ENCODE peak calls at places on chromosome 6, in eight cellular contexts. One of them, this sample, is unnamed.

GRCh38 chr6:147167576-147168461 is 36.4 kb upstream of the STXBP5 start:
- DNase-seq in cardiac muscle cell: no peak
- DNase-seq in cardiac fibroblast: peak; percentile 45
- DNase-seq in progenitor cell of endocrine pancreas: no peak
- DNase-seq in transverse colon: no peak
- DNase-seq in AG10803: no peak
- DNase-seq in type B pancreatic cell: no peak
- DNase-seq in heart right ventricle: no peak
- DNase-seq in this sample: peak; percentile 22

GRCh38 chr6:1678966-1679690 is 69.4 kb downstream of the FOXC1 start:
- DNase-seq in cardiac muscle cell: peak; percentile 64
- DNase-seq in cardiac fibroblast: peak; percentile 41
- DNase-seq in progenitor cell of endocrine pancreas: no peak
- DNase-seq in transverse colon: no peak
- DNase-seq in AG10803: no peak
- DNase-seq in type B pancreatic cell: no peak
- DNase-seq in heart right ventricle: peak; percentile 17
- DNase-seq in this sample: no peak

GRCh38 chr6:34304164-34304563 is 55.4 kb upstream of the SMIM29 start:
- DNase-seq in cardiac muscle cell: no peak
- DNase-seq in cardiac fibroblast: no peak
- DNase-seq in progenitor cell of endocrine pancreas: no peak
- DNase-seq in transverse colon: no peak
- DNase-seq in AG10803: no peak
- DNase-seq in type B pancreatic cell: no peak
- DNase-seq in heart right ventricle: no peak
- DNase-seq in this sample: no peak

GRCh38 chr6:155505560-155505959 is 49.9 kb upstream of the NOX3 start:
- DNase-seq in cardiac muscle cell: no peak
- DNase-seq in cardiac fibroblast: no peak
- DNase-seq in progenitor cell of endocrine pancreas: no peak
- DNase-seq in transverse colon: no peak
- DNase-seq in AG10803: no peak
- DNase-seq in type B pancreatic cell: no peak
- DNase-seq in heart right ventricle: no peak
- DNase-seq in this sample: no peak

GRCh38 chr6:134111062-134111677 is 58.7 kb upstream of the SLC2A12 start:
- DNase-seq in cardiac muscle cell: peak; percentile 72
- DNase-seq in cardiac fibroblast: peak; percentile 80
- DNase-seq in progenitor cell of endocrine pancreas: no peak
- DNase-seq in transverse colon: peak; percentile 30
- DNase-seq in AG10803: peak; percentile 46
- DNase-seq in type B pancreatic cell: no peak
- DNase-seq in heart right ventricle: peak; percentile 26
- DNase-seq in this sample: peak; percentile 76

GRCh38 chr6:15370730-15371129 is 124.9 kb downstream of the JARID2 start:
- DNase-seq in cardiac muscle cell: no peak
- DNase-seq in cardiac fibroblast: no peak
- DNase-seq in progenitor cell of endocrine pancreas: no peak
- DNase-seq in transverse colon: no peak
- DNase-seq in AG10803: no peak
- DNase-seq in type B pancreatic cell: no peak
- DNase-seq in heart right ventricle: no peak
- DNase-seq in this sample: no peak

GRCh38 chr6:53666271-53666626 is 693 bp upstream of the KLHL31 start:
- DNase-seq in cardiac muscle cell: no peak
- DNase-seq in cardiac fibroblast: no peak
- DNase-seq in progenitor cell of endocrine pancreas: no peak
- DNase-seq in transverse colon: no peak
- DNase-seq in AG10803: no peak
- DNase-seq in type B pancreatic cell: no peak
- DNase-seq in heart right ventricle: no peak
- DNase-seq in this sample: no peak

GRCh38 chr6:113416166-113416565 is 441.0 kb upstream of the MARCKS start:
- DNase-seq in cardiac muscle cell: no peak
- DNase-seq in cardiac fibroblast: peak; percentile 40
- DNase-seq in progenitor cell of endocrine pancreas: no peak
- DNase-seq in transverse colon: no peak
- DNase-seq in AG10803: peak; percentile 55
- DNase-seq in type B pancreatic cell: no peak
- DNase-seq in heart right ventricle: no peak
- DNase-seq in this sample: peak; percentile 65

GRCh38 chr6:133399426-133399825 is 158.3 kb downstream of the EYA4 start:
- DNase-seq in cardiac muscle cell: no peak
- DNase-seq in cardiac fibroblast: no peak
- DNase-seq in progenitor cell of endocrine pancreas: no peak
- DNase-seq in transverse colon: no peak
- DNase-seq in AG10803: no peak
- DNase-seq in type B pancreatic cell: no peak
- DNase-seq in heart right ventricle: no peak
- DNase-seq in this sample: peak; percentile 8

GRCh38 chr6:45212976-45213375 is 115.2 kb upstream of the RUNX2 start:
- DNase-seq in cardiac muscle cell: no peak
- DNase-seq in cardiac fibroblast: peak; percentile 16
- DNase-seq in progenitor cell of endocrine pancreas: no peak
- DNase-seq in transverse colon: no peak
- DNase-seq in AG10803: no peak
- DNase-seq in type B pancreatic cell: no peak
- DNase-seq in heart right ventricle: no peak
- DNase-seq in this sample: no peak

DNA sequence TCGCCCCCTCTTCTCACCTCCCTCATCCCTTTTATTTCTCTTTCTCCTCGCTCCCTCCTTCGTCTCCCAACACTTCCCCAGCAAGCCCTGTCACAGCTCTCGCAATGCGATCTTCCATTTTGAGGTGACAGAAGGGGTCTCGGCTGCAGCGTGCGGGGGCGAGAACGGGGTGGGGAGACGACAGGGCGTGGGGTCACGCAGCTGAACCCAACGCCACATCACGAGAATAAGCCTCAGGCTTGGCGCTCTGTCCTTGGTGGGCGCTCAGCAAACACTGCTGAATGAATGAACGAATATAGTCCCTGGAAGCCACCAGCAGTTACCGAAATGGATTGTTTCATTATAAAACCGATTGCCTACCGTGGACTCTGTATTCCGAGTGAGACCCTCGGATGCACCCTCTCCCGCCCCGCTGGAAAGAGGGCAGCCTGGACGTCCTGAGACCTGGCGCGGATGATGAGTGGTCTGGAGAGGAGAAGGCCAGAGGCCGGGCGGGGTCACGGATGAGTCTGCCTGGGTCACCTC is 3.9 kb downstream of the NRN1 start:
- DNase-seq in cardiac muscle cell: no peak
- DNase-seq in cardiac fibroblast: no peak
- DNase-seq in progenitor cell of endocrine pancreas: no peak
- DNase-seq in transverse colon: no peak
- DNase-seq in AG10803: no peak
- DNase-seq in type B pancreatic cell: no peak
- DNase-seq in heart right ventricle: no peak
- DNase-seq in this sample: no peak
- TF ChIP-seq CTCF in cardiac muscle cell: no peak
- TF ChIP-seq CTCF in cardiac fibroblast: no peak
- TF ChIP-seq CTCF in progenitor cell of endocrine pancreas: no peak
- TF ChIP-seq CTCF in transverse colon: no peak
- TF ChIP-seq CTCF in AG10803: no peak
- TF ChIP-seq CTCF in type B pancreatic cell: no peak
- TF ChIP-seq CTCF in heart right ventricle: no peak
- TF ChIP-seq CTCF in this sample: no peak

DNA sequence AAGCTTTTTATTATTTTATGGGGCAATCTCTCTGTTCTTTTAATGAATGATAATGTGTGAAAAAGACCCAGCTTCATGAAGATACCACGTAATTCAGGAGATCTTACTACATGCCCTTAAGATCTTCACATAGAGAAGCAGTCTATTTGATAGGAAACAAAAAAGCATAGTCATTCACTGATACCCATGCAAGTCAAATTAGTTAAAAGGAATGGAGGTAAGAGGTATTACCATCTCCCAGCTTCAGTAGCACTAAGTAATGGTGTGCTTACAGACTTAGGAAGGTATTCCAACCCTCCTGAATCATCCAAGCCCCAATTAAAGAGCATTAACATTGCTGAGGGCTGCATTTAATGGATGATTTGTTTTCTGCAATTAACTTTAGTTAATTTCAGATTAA is 364.7 kb downstream of the SYNE1 start:
- DNase-seq in cardiac muscle cell: no peak
- DNase-seq in cardiac fibroblast: peak; percentile 31
- DNase-seq in progenitor cell of endocrine pancreas: no peak
- DNase-seq in transverse colon: no peak
- DNase-seq in AG10803: no peak
- DNase-seq in type B pancreatic cell: no peak
- DNase-seq in heart right ventricle: no peak
- DNase-seq in this sample: no peak
- TF ChIP-seq CTCF in cardiac muscle cell: no peak
- TF ChIP-seq CTCF in cardiac fibroblast: no peak
- TF ChIP-seq CTCF in progenitor cell of endocrine pancreas: no peak
- TF ChIP-seq CTCF in transverse colon: no peak
- TF ChIP-seq CTCF in AG10803: no peak
- TF ChIP-seq CTCF in type B pancreatic cell: no peak
- TF ChIP-seq CTCF in heart right ventricle: no peak
- TF ChIP-seq CTCF in this sample: no peak

GRCh38 chr6:109893606-109894005 is 84.5 kb upstream of the GPR6 start:
- DNase-seq in cardiac muscle cell: no peak
- DNase-seq in cardiac fibroblast: no peak
- DNase-seq in progenitor cell of endocrine pancreas: no peak
- DNase-seq in transverse colon: no peak
- DNase-seq in AG10803: no peak
- DNase-seq in type B pancreatic cell: no peak
- DNase-seq in heart right ventricle: no peak
- DNase-seq in this sample: no peak

GRCh38 chr6:109896333-109896732 is 81.8 kb upstream of the GPR6 start:
- DNase-seq in cardiac muscle cell: no peak
- DNase-seq in cardiac fibroblast: peak; percentile 5
- DNase-seq in progenitor cell of endocrine pancreas: no peak
- DNase-seq in transverse colon: no peak
- DNase-seq in AG10803: peak; percentile 42
- DNase-seq in type B pancreatic cell: no peak
- DNase-seq in heart right ventricle: no peak
- DNase-seq in this sample: peak; percentile 24

GRCh38 chr6:109894181-109894580 is 83.9 kb upstream of the GPR6 start:
- DNase-seq in cardiac muscle cell: no peak
- DNase-seq in cardiac fibroblast: no peak
- DNase-seq in progenitor cell of endocrine pancreas: no peak
- DNase-seq in transverse colon: no peak
- DNase-seq in AG10803: no peak
- DNase-seq in type B pancreatic cell: no peak
- DNase-seq in heart right ventricle: no peak
- DNase-seq in this sample: no peak

GRCh38 chr6:109897561-109898080 is 80.5 kb upstream of the GPR6 start:
- DNase-seq in cardiac muscle cell: no peak
- DNase-seq in cardiac fibroblast: no peak
- DNase-seq in progenitor cell of endocrine pancreas: no peak
- DNase-seq in transverse colon: no peak
- DNase-seq in AG10803: no peak
- DNase-seq in type B pancreatic cell: no peak
- DNase-seq in heart right ventricle: no peak
- DNase-seq in this sample: no peak

DNA sequence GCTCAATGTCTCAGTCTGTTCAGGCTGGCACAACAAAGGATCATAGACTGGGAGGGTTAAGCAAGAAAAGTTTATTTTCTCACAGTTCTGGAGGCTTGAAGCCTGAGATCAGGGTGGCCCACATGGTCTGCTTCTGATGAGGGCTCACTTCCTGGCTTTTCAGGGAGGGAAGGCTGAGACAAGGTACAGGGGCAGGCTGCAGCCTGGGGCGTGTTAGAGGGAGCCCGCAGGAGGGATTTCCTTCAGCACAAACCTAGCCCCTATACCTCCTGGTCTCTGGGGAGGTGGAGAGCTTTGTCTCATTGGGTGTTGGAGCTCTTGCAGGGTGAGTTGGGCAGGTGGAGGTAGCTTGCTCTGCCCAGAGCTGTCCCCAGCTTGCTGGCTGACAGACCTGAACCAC is 81.1 kb upstream of the GPR6 start:
- DNase-seq in cardiac muscle cell: no peak
- DNase-seq in cardiac fibroblast: no peak
- DNase-seq in progenitor cell of endocrine pancreas: no peak
- DNase-seq in transverse colon: no peak
- DNase-seq in AG10803: no peak
- DNase-seq in type B pancreatic cell: no peak
- DNase-seq in heart right ventricle: no peak
- DNase-seq in this sample: no peak
- TF ChIP-seq CTCF in cardiac muscle cell: no peak
- TF ChIP-seq CTCF in cardiac fibroblast: no peak
- TF ChIP-seq CTCF in progenitor cell of endocrine pancreas: no peak
- TF ChIP-seq CTCF in transverse colon: no peak
- TF ChIP-seq CTCF in AG10803: no peak
- TF ChIP-seq CTCF in type B pancreatic cell: no peak
- TF ChIP-seq CTCF in heart right ventricle: no peak
- TF ChIP-seq CTCF in this sample: no peak

GRCh38 chr6:165098165-165098564 is 211.2 kb downstream of the C6orf118 start:
- DNase-seq in cardiac muscle cell: peak; percentile 1
- DNase-seq in cardiac fibroblast: peak; percentile 9
- DNase-seq in progenitor cell of endocrine pancreas: no peak
- DNase-seq in transverse colon: no peak
- DNase-seq in AG10803: no peak
- DNase-seq in type B pancreatic cell: no peak
- DNase-seq in heart right ventricle: no peak
- DNase-seq in this sample: no peak
- TF ChIP-seq CTCF in cardiac muscle cell: peak; percentile 18
- TF ChIP-seq CTCF in cardiac fibroblast: peak; percentile 24
- TF ChIP-seq CTCF in progenitor cell of endocrine pancreas: no peak
- TF ChIP-seq CTCF in transverse colon: no peak
- TF ChIP-seq CTCF in AG10803: no peak
- TF ChIP-seq CTCF in type B pancreatic cell: peak; percentile 54
- TF ChIP-seq CTCF in heart right ventricle: no peak
- TF ChIP-seq CTCF in this sample: no peak

GRCh38 chr6:75693534-75693933 is 55.5 kb upstream of the MYO6 start:
- DNase-seq in cardiac muscle cell: peak; percentile 73
- DNase-seq in cardiac fibroblast: peak; percentile 48
- DNase-seq in progenitor cell of endocrine pancreas: no peak
- DNase-seq in transverse colon: no peak
- DNase-seq in AG10803: peak; percentile 43
- DNase-seq in type B pancreatic cell: no peak
- DNase-seq in heart right ventricle: no peak
- DNase-seq in this sample: peak; percentile 54
- TF ChIP-seq CTCF in cardiac muscle cell: peak; percentile 39
- TF ChIP-seq CTCF in cardiac fibroblast: no peak
- TF ChIP-seq CTCF in progenitor cell of endocrine pancreas: peak; percentile 20
- TF ChIP-seq CTCF in transverse colon: no peak
- TF ChIP-seq CTCF in AG10803: peak; percentile 35
- TF ChIP-seq CTCF in type B pancreatic cell: peak; percentile 56
- TF ChIP-seq CTCF in heart right ventricle: no peak
- TF ChIP-seq CTCF in this sample: no peak